ENCODE peak calls at places on chromosomes 6 and 20, in nine cellular contexts. One of them, this sample, is unnamed.

GRCh38 chr6:165988757-165989456 is 178.7 kb downstream of the TBXT start:
- DNase-seq in activated CD4-positive, alpha-beta T cell treated with anti-CD3 and anti-CD28 coated beads for 24 hours: no peak
- DNase-seq in activated T-helper 2 cell treated with anti-CD3 and anti-CD28 coated beads, Interferon-gamma antibody, Interleukin-2, Interleukin-4, amounts not matched to agents 10 μg/mL and 5 μg/mL and 100 μg/mL, durations not matched to agents 14 hours and 24 hours and 36 hours: no peak
- DNase-seq in mesendoderm: no peak
- DNase-seq in activated naive CD4-positive, alpha-beta T cell: no peak
- DNase-seq in stimulated activated CD4-positive, alpha-beta T cell treated with anti-CD3 and anti-CD28 coated beads, TNF-alpha, amount 100 ng/mL, for 24 hours: no peak
- DNase-seq in caudate nucleus: no peak
- DNase-seq in fibroblast of pulmonary artery: peak
- DNase-seq in Right ventricle myocardium inferior: no peak
- DNase-seq in this sample: no peak

GRCh38 chr6:167287513-167288048 is 3.5 kb upstream of the UNC93A start:
- DNase-seq in stimulated activated CD4-positive, alpha-beta T cell treated with anti-CD3 and anti-CD28 coated beads, TNF-alpha, amount 100 ng/mL, for 24 hours: no peak
- DNase-seq in caudate nucleus: no peak
- DNase-seq in mesendoderm: no peak
- DNase-seq in fibroblast of pulmonary artery: no peak
- DNase-seq in activated CD4-positive, alpha-beta T cell treated with anti-CD3 and anti-CD28 coated beads for 24 hours: no peak
- DNase-seq in Right ventricle myocardium inferior: no peak
- DNase-seq in activated T-helper 2 cell treated with anti-CD3 and anti-CD28 coated beads, Interferon-gamma antibody, Interleukin-2, Interleukin-4, amounts not matched to agents 10 μg/mL and 5 μg/mL and 100 μg/mL, durations not matched to agents 14 hours and 24 hours and 36 hours: no peak
- DNase-seq in activated naive CD4-positive, alpha-beta T cell: no peak
- DNase-seq in this sample: no peak

GRCh38 chr6:69019832-69020231 is 384.8 kb downstream of the ADGRB3 start:
- DNase-seq in stimulated activated CD4-positive, alpha-beta T cell treated with anti-CD3 and anti-CD28 coated beads, TNF-alpha, amount 100 ng/mL, for 24 hours: no peak
- DNase-seq in fibroblast of pulmonary artery: peak
- DNase-seq in activated naive CD4-positive, alpha-beta T cell: no peak
- DNase-seq in activated CD4-positive, alpha-beta T cell treated with anti-CD3 and anti-CD28 coated beads for 24 hours: no peak
- DNase-seq in Right ventricle myocardium inferior: no peak
- DNase-seq in caudate nucleus: no peak
- DNase-seq in activated T-helper 2 cell treated with anti-CD3 and anti-CD28 coated beads, Interferon-gamma antibody, Interleukin-2, Interleukin-4, amounts not matched to agents 10 μg/mL and 5 μg/mL and 100 μg/mL, durations not matched to agents 14 hours and 24 hours and 36 hours: no peak
- DNase-seq in mesendoderm: peak
- DNase-seq in this sample: no peak

GRCh38 chr6:134307870-134308269 is 10.0 kb downstream of the SGK1 start:
- DNase-seq in activated naive CD4-positive, alpha-beta T cell: no peak
- DNase-seq in Right ventricle myocardium inferior: no peak
- DNase-seq in caudate nucleus: no peak
- DNase-seq in fibroblast of pulmonary artery: no peak
- DNase-seq in activated T-helper 2 cell treated with anti-CD3 and anti-CD28 coated beads, Interferon-gamma antibody, Interleukin-2, Interleukin-4, amounts not matched to agents 10 μg/mL and 5 μg/mL and 100 μg/mL, durations not matched to agents 14 hours and 24 hours and 36 hours: no peak
- DNase-seq in stimulated activated CD4-positive, alpha-beta T cell treated with anti-CD3 and anti-CD28 coated beads, TNF-alpha, amount 100 ng/mL, for 24 hours: no peak
- DNase-seq in mesendoderm: no peak
- DNase-seq in activated CD4-positive, alpha-beta T cell treated with anti-CD3 and anti-CD28 coated beads for 24 hours: no peak
- DNase-seq in this sample: no peak

GRCh38 chr6:130324657-130325056 is 41.2 kb upstream of the TMEM200A start:
- DNase-seq in activated naive CD4-positive, alpha-beta T cell: no peak
- DNase-seq in activated T-helper 2 cell treated with anti-CD3 and anti-CD28 coated beads, Interferon-gamma antibody, Interleukin-2, Interleukin-4, amounts not matched to agents 10 μg/mL and 5 μg/mL and 100 μg/mL, durations not matched to agents 14 hours and 24 hours and 36 hours: no peak
- DNase-seq in activated CD4-positive, alpha-beta T cell treated with anti-CD3 and anti-CD28 coated beads for 24 hours: no peak
- DNase-seq in Right ventricle myocardium inferior: no peak
- DNase-seq in fibroblast of pulmonary artery: peak
- DNase-seq in mesendoderm: no peak
- DNase-seq in caudate nucleus: no peak
- DNase-seq in stimulated activated CD4-positive, alpha-beta T cell treated with anti-CD3 and anti-CD28 coated beads, TNF-alpha, amount 100 ng/mL, for 24 hours: no peak
- DNase-seq in this sample: no peak

GRCh38 chr6:163750436-163751031 is 336.0 kb downstream of the QKI start:
- DNase-seq in caudate nucleus: no peak
- DNase-seq in fibroblast of pulmonary artery: no peak
- DNase-seq in Right ventricle myocardium inferior: no peak
- DNase-seq in activated CD4-positive, alpha-beta T cell treated with anti-CD3 and anti-CD28 coated beads for 24 hours: no peak
- DNase-seq in activated T-helper 2 cell treated with anti-CD3 and anti-CD28 coated beads, Interferon-gamma antibody, Interleukin-2, Interleukin-4, amounts not matched to agents 10 μg/mL and 5 μg/mL and 100 μg/mL, durations not matched to agents 14 hours and 24 hours and 36 hours: no peak
- DNase-seq in activated naive CD4-positive, alpha-beta T cell: no peak
- DNase-seq in stimulated activated CD4-positive, alpha-beta T cell treated with anti-CD3 and anti-CD28 coated beads, TNF-alpha, amount 100 ng/mL, for 24 hours: no peak
- DNase-seq in mesendoderm: no peak
- DNase-seq in this sample: no peak

GRCh38 chr6:15763827-15764226 is 101.0 kb upstream of the DTNBP1 start:
- DNase-seq in stimulated activated CD4-positive, alpha-beta T cell treated with anti-CD3 and anti-CD28 coated beads, TNF-alpha, amount 100 ng/mL, for 24 hours: no peak
- DNase-seq in mesendoderm: no peak
- DNase-seq in activated T-helper 2 cell treated with anti-CD3 and anti-CD28 coated beads, Interferon-gamma antibody, Interleukin-2, Interleukin-4, amounts not matched to agents 10 μg/mL and 5 μg/mL and 100 μg/mL, durations not matched to agents 14 hours and 24 hours and 36 hours: no peak
- DNase-seq in fibroblast of pulmonary artery: peak
- DNase-seq in activated CD4-positive, alpha-beta T cell treated with anti-CD3 and anti-CD28 coated beads for 24 hours: no peak
- DNase-seq in caudate nucleus: no peak
- DNase-seq in activated naive CD4-positive, alpha-beta T cell: no peak
- DNase-seq in Right ventricle myocardium inferior: no peak
- DNase-seq in this sample: no peak

GRCh38 chr20:45082468-45082867 is 18.5 kb downstream of the KCNS1 start:
- DNase-seq in activated T-helper 2 cell treated with anti-CD3 and anti-CD28 coated beads, Interferon-gamma antibody, Interleukin-2, Interleukin-4, amounts not matched to agents 10 μg/mL and 5 μg/mL and 100 μg/mL, durations not matched to agents 14 hours and 24 hours and 36 hours: no peak
- DNase-seq in stimulated activated CD4-positive, alpha-beta T cell treated with anti-CD3 and anti-CD28 coated beads, TNF-alpha, amount 100 ng/mL, for 24 hours: no peak
- DNase-seq in fibroblast of pulmonary artery: no peak
- DNase-seq in mesendoderm: no peak
- DNase-seq in activated naive CD4-positive, alpha-beta T cell: no peak
- DNase-seq in caudate nucleus: no peak
- DNase-seq in activated CD4-positive, alpha-beta T cell treated with anti-CD3 and anti-CD28 coated beads for 24 hours: no peak
- DNase-seq in Right ventricle myocardium inferior: no peak
- DNase-seq in this sample: no peak

GRCh38 chr6:142872376-142872775 is 72.6 kb downstream of the HIVEP2 start:
- DNase-seq in activated CD4-positive, alpha-beta T cell treated with anti-CD3 and anti-CD28 coated beads for 24 hours: no peak
- DNase-seq in fibroblast of pulmonary artery: peak
- DNase-seq in activated T-helper 2 cell treated with anti-CD3 and anti-CD28 coated beads, Interferon-gamma antibody, Interleukin-2, Interleukin-4, amounts not matched to agents 10 μg/mL and 5 μg/mL and 100 μg/mL, durations not matched to agents 14 hours and 24 hours and 36 hours: no peak
- DNase-seq in caudate nucleus: no peak
- DNase-seq in stimulated activated CD4-positive, alpha-beta T cell treated with anti-CD3 and anti-CD28 coated beads, TNF-alpha, amount 100 ng/mL, for 24 hours: no peak
- DNase-seq in activated naive CD4-positive, alpha-beta T cell: no peak
- DNase-seq in Right ventricle myocardium inferior: no peak
- DNase-seq in mesendoderm: no peak
- DNase-seq in this sample: no peak

GRCh38 chr20:45727044-45727443 is 4.9 kb downstream of the SPINT4 start:
- DNase-seq in Right ventricle myocardium inferior: no peak
- DNase-seq in activated T-helper 2 cell treated with anti-CD3 and anti-CD28 coated beads, Interferon-gamma antibody, Interleukin-2, Interleukin-4, amounts not matched to agents 10 μg/mL and 5 μg/mL and 100 μg/mL, durations not matched to agents 14 hours and 24 hours and 36 hours: no peak
- DNase-seq in stimulated activated CD4-positive, alpha-beta T cell treated with anti-CD3 and anti-CD28 coated beads, TNF-alpha, amount 100 ng/mL, for 24 hours: no peak
- DNase-seq in activated naive CD4-positive, alpha-beta T cell: no peak
- DNase-seq in caudate nucleus: no peak
- DNase-seq in mesendoderm: no peak
- DNase-seq in fibroblast of pulmonary artery: no peak
- DNase-seq in activated CD4-positive, alpha-beta T cell treated with anti-CD3 and anti-CD28 coated beads for 24 hours: no peak
- DNase-seq in this sample: no peak

GRCh38 chr6:95973976-95974375 is 41.8 kb upstream of the FUT9 start:
- DNase-seq in fibroblast of pulmonary artery: no peak
- DNase-seq in caudate nucleus: no peak
- DNase-seq in stimulated activated CD4-positive, alpha-beta T cell treated with anti-CD3 and anti-CD28 coated beads, TNF-alpha, amount 100 ng/mL, for 24 hours: no peak
- DNase-seq in Right ventricle myocardium inferior: no peak
- DNase-seq in activated naive CD4-positive, alpha-beta T cell: no peak
- DNase-seq in activated T-helper 2 cell treated with anti-CD3 and anti-CD28 coated beads, Interferon-gamma antibody, Interleukin-2, Interleukin-4, amounts not matched to agents 10 μg/mL and 5 μg/mL and 100 μg/mL, durations not matched to agents 14 hours and 24 hours and 36 hours: no peak
- DNase-seq in mesendoderm: no peak
- DNase-seq in activated CD4-positive, alpha-beta T cell treated with anti-CD3 and anti-CD28 coated beads for 24 hours: no peak
- DNase-seq in this sample: no peak

GRCh38 chr20:38141154-38141888 is 23.7 kb downstream of the TGM2 start:
- DNase-seq in Right ventricle myocardium inferior: no peak
- DNase-seq in stimulated activated CD4-positive, alpha-beta T cell treated with anti-CD3 and anti-CD28 coated beads, TNF-alpha, amount 100 ng/mL, for 24 hours: no peak
- DNase-seq in caudate nucleus: no peak
- DNase-seq in activated CD4-positive, alpha-beta T cell treated with anti-CD3 and anti-CD28 coated beads for 24 hours: no peak
- DNase-seq in activated naive CD4-positive, alpha-beta T cell: no peak
- DNase-seq in fibroblast of pulmonary artery: no peak
- DNase-seq in activated T-helper 2 cell treated with anti-CD3 and anti-CD28 coated beads, Interferon-gamma antibody, Interleukin-2, Interleukin-4, amounts not matched to agents 10 μg/mL and 5 μg/mL and 100 μg/mL, durations not matched to agents 14 hours and 24 hours and 36 hours: no peak
- DNase-seq in mesendoderm: peak
- DNase-seq in this sample: no peak

GRCh38 chr6:99434702-99435530 is 9.8 kb upstream of the PNISR start:
- DNase-seq in activated naive CD4-positive, alpha-beta T cell: no peak
- DNase-seq in fibroblast of pulmonary artery: peak
- DNase-seq in activated T-helper 2 cell treated with anti-CD3 and anti-CD28 coated beads, Interferon-gamma antibody, Interleukin-2, Interleukin-4, amounts not matched to agents 10 μg/mL and 5 μg/mL and 100 μg/mL, durations not matched to agents 14 hours and 24 hours and 36 hours: no peak
- DNase-seq in Right ventricle myocardium inferior: no peak
- DNase-seq in caudate nucleus: no peak
- DNase-seq in mesendoderm: peak
- DNase-seq in activated CD4-positive, alpha-beta T cell treated with anti-CD3 and anti-CD28 coated beads for 24 hours: no peak
- DNase-seq in stimulated activated CD4-positive, alpha-beta T cell treated with anti-CD3 and anti-CD28 coated beads, TNF-alpha, amount 100 ng/mL, for 24 hours: no peak
- DNase-seq in this sample: no peak

GRCh38 chr6:3733321-3733925 is 18.1 kb downstream of the PXDC1 start:
- DNase-seq in fibroblast of pulmonary artery: no peak
- DNase-seq in mesendoderm: no peak
- DNase-seq in activated naive CD4-positive, alpha-beta T cell: no peak
- DNase-seq in activated T-helper 2 cell treated with anti-CD3 and anti-CD28 coated beads, Interferon-gamma antibody, Interleukin-2, Interleukin-4, amounts not matched to agents 10 μg/mL and 5 μg/mL and 100 μg/mL, durations not matched to agents 14 hours and 24 hours and 36 hours: no peak
- DNase-seq in activated CD4-positive, alpha-beta T cell treated with anti-CD3 and anti-CD28 coated beads for 24 hours: no peak
- DNase-seq in stimulated activated CD4-positive, alpha-beta T cell treated with anti-CD3 and anti-CD28 coated beads, TNF-alpha, amount 100 ng/mL, for 24 hours: no peak
- DNase-seq in Right ventricle myocardium inferior: no peak
- DNase-seq in caudate nucleus: no peak
- DNase-seq in this sample: no peak

GRCh38 chr6:70479236-70479635 is 65.9 kb downstream of the FAM135A start:
- DNase-seq in mesendoderm: no peak
- DNase-seq in stimulated activated CD4-positive, alpha-beta T cell treated with anti-CD3 and anti-CD28 coated beads, TNF-alpha, amount 100 ng/mL, for 24 hours: no peak
- DNase-seq in activated T-helper 2 cell treated with anti-CD3 and anti-CD28 coated beads, Interferon-gamma antibody, Interleukin-2, Interleukin-4, amounts not matched to agents 10 μg/mL and 5 μg/mL and 100 μg/mL, durations not matched to agents 14 hours and 24 hours and 36 hours: no peak
- DNase-seq in caudate nucleus: no peak
- DNase-seq in Right ventricle myocardium inferior: no peak
- DNase-seq in activated naive CD4-positive, alpha-beta T cell: no peak
- DNase-seq in activated CD4-positive, alpha-beta T cell treated with anti-CD3 and anti-CD28 coated beads for 24 hours: no peak
- DNase-seq in fibroblast of pulmonary artery: peak
- DNase-seq in this sample: no peak

GRCh38 chr6:168374051-168374502 is 54.5 kb upstream of the DACT2 start:
- DNase-seq in caudate nucleus: no peak
- DNase-seq in activated T-helper 2 cell treated with anti-CD3 and anti-CD28 coated beads, Interferon-gamma antibody, Interleukin-2, Interleukin-4, amounts not matched to agents 10 μg/mL and 5 μg/mL and 100 μg/mL, durations not matched to agents 14 hours and 24 hours and 36 hours: no peak
- DNase-seq in stimulated activated CD4-positive, alpha-beta T cell treated with anti-CD3 and anti-CD28 coated beads, TNF-alpha, amount 100 ng/mL, for 24 hours: no peak
- DNase-seq in activated CD4-positive, alpha-beta T cell treated with anti-CD3 and anti-CD28 coated beads for 24 hours: no peak
- DNase-seq in fibroblast of pulmonary artery: no peak
- DNase-seq in Right ventricle myocardium inferior: no peak
- DNase-seq in activated naive CD4-positive, alpha-beta T cell: no peak
- DNase-seq in mesendoderm: no peak
- DNase-seq in this sample: no peak

GRCh38 chr6:33929575-33930288 is 125.9 kb upstream of the MLN start:
- DNase-seq in caudate nucleus: no peak
- DNase-seq in activated T-helper 2 cell treated with anti-CD3 and anti-CD28 coated beads, Interferon-gamma antibody, Interleukin-2, Interleukin-4, amounts not matched to agents 10 μg/mL and 5 μg/mL and 100 μg/mL, durations not matched to agents 14 hours and 24 hours and 36 hours: no peak
- DNase-seq in fibroblast of pulmonary artery: no peak
- DNase-seq in stimulated activated CD4-positive, alpha-beta T cell treated with anti-CD3 and anti-CD28 coated beads, TNF-alpha, amount 100 ng/mL, for 24 hours: no peak
- DNase-seq in Right ventricle myocardium inferior: peak
- DNase-seq in activated CD4-positive, alpha-beta T cell treated with anti-CD3 and anti-CD28 coated beads for 24 hours: no peak
- DNase-seq in activated naive CD4-positive, alpha-beta T cell: no peak
- DNase-seq in mesendoderm: no peak
- DNase-seq in this sample: no peak

GRCh38 chr6:148934534-148934933 is 187.7 kb downstream of the UST start:
- DNase-seq in activated naive CD4-positive, alpha-beta T cell: no peak
- DNase-seq in stimulated activated CD4-positive, alpha-beta T cell treated with anti-CD3 and anti-CD28 coated beads, TNF-alpha, amount 100 ng/mL, for 24 hours: no peak
- DNase-seq in caudate nucleus: no peak
- DNase-seq in mesendoderm: no peak
- DNase-seq in activated T-helper 2 cell treated with anti-CD3 and anti-CD28 coated beads, Interferon-gamma antibody, Interleukin-2, Interleukin-4, amounts not matched to agents 10 μg/mL and 5 μg/mL and 100 μg/mL, durations not matched to agents 14 hours and 24 hours and 36 hours: no peak
- DNase-seq in Right ventricle myocardium inferior: no peak
- DNase-seq in activated CD4-positive, alpha-beta T cell treated with anti-CD3 and anti-CD28 coated beads for 24 hours: no peak
- DNase-seq in fibroblast of pulmonary artery: peak
- DNase-seq in this sample: no peak

GRCh38 chr6:80974579-80974978 is 777.9 kb downstream of the TENT5A start:
- DNase-seq in mesendoderm: peak
- DNase-seq in Right ventricle myocardium inferior: no peak
- DNase-seq in caudate nucleus: no peak
- DNase-seq in activated naive CD4-positive, alpha-beta T cell: no peak
- DNase-seq in activated CD4-positive, alpha-beta T cell treated with anti-CD3 and anti-CD28 coated beads for 24 hours: no peak
- DNase-seq in stimulated activated CD4-positive, alpha-beta T cell treated with anti-CD3 and anti-CD28 coated beads, TNF-alpha, amount 100 ng/mL, for 24 hours: no peak
- DNase-seq in fibroblast of pulmonary artery: no peak
- DNase-seq in activated T-helper 2 cell treated with anti-CD3 and anti-CD28 coated beads, Interferon-gamma antibody, Interleukin-2, Interleukin-4, amounts not matched to agents 10 μg/mL and 5 μg/mL and 100 μg/mL, durations not matched to agents 14 hours and 24 hours and 36 hours: no peak
- DNase-seq in this sample: no peak

GRCh38 chr6:131736010-131736409 is 25.2 kb upstream of the CTAGE9 start:
- DNase-seq in caudate nucleus: no peak
- DNase-seq in mesendoderm: no peak
- DNase-seq in fibroblast of pulmonary artery: no peak
- DNase-seq in stimulated activated CD4-positive, alpha-beta T cell treated with anti-CD3 and anti-CD28 coated beads, TNF-alpha, amount 100 ng/mL, for 24 hours: no peak
- DNase-seq in activated T-helper 2 cell treated with anti-CD3 and anti-CD28 coated beads, Interferon-gamma antibody, Interleukin-2, Interleukin-4, amounts not matched to agents 10 μg/mL and 5 μg/mL and 100 μg/mL, durations not matched to agents 14 hours and 24 hours and 36 hours: no peak
- DNase-seq in Right ventricle myocardium inferior: peak
- DNase-seq in activated CD4-positive, alpha-beta T cell treated with anti-CD3 and anti-CD28 coated beads for 24 hours: no peak
- DNase-seq in activated naive CD4-positive, alpha-beta T cell: no peak
- DNase-seq in this sample: no peak

GRCh38 chr6:44508646-44509045 is 121.1 kb downstream of the CDC5L start:
- DNase-seq in stimulated activated CD4-positive, alpha-beta T cell treated with anti-CD3 and anti-CD28 coated beads, TNF-alpha, amount 100 ng/mL, for 24 hours: no peak
- DNase-seq in activated naive CD4-positive, alpha-beta T cell: no peak
- DNase-seq in activated CD4-positive, alpha-beta T cell treated with anti-CD3 and anti-CD28 coated beads for 24 hours: no peak
- DNase-seq in fibroblast of pulmonary artery: no peak
- DNase-seq in caudate nucleus: no peak
- DNase-seq in Right ventricle myocardium inferior: no peak
- DNase-seq in activated T-helper 2 cell treated with anti-CD3 and anti-CD28 coated beads, Interferon-gamma antibody, Interleukin-2, Interleukin-4, amounts not matched to agents 10 μg/mL and 5 μg/mL and 100 μg/mL, durations not matched to agents 14 hours and 24 hours and 36 hours: no peak
- DNase-seq in mesendoderm: no peak
- DNase-seq in this sample: no peak

GRCh38 chr6:11908706-11909105 is 103.4 kb upstream of the HIVEP1 start:
- DNase-seq in Right ventricle myocardium inferior: no peak
- DNase-seq in activated naive CD4-positive, alpha-beta T cell: no peak
- DNase-seq in activated T-helper 2 cell treated with anti-CD3 and anti-CD28 coated beads, Interferon-gamma antibody, Interleukin-2, Interleukin-4, amounts not matched to agents 10 μg/mL and 5 μg/mL and 100 μg/mL, durations not matched to agents 14 hours and 24 hours and 36 hours: no peak
- DNase-seq in mesendoderm: no peak
- DNase-seq in stimulated activated CD4-positive, alpha-beta T cell treated with anti-CD3 and anti-CD28 coated beads, TNF-alpha, amount 100 ng/mL, for 24 hours: no peak
- DNase-seq in activated CD4-positive, alpha-beta T cell treated with anti-CD3 and anti-CD28 coated beads for 24 hours: no peak
- DNase-seq in caudate nucleus: no peak
- DNase-seq in fibroblast of pulmonary artery: no peak
- DNase-seq in this sample: no peak

GRCh38 chr6:26329763-26330511 is 35.1 kb upstream of the BTN3A2 start:
- DNase-seq in caudate nucleus: no peak
- DNase-seq in mesendoderm: peak
- DNase-seq in activated naive CD4-positive, alpha-beta T cell: no peak
- DNase-seq in activated CD4-positive, alpha-beta T cell treated with anti-CD3 and anti-CD28 coated beads for 24 hours: peak
- DNase-seq in stimulated activated CD4-positive, alpha-beta T cell treated with anti-CD3 and anti-CD28 coated beads, TNF-alpha, amount 100 ng/mL, for 24 hours: peak
- DNase-seq in activated T-helper 2 cell treated with anti-CD3 and anti-CD28 coated beads, Interferon-gamma antibody, Interleukin-2, Interleukin-4, amounts not matched to agents 10 μg/mL and 5 μg/mL and 100 μg/mL, durations not matched to agents 14 hours and 24 hours and 36 hours: peak
- DNase-seq in Right ventricle myocardium inferior: no peak
- DNase-seq in fibroblast of pulmonary artery: peak
- DNase-seq in this sample: no peak

GRCh38 chr6:13302291-13302690 is 26.0 kb downstream of the TBC1D7 start:
- DNase-seq in activated naive CD4-positive, alpha-beta T cell: no peak
- DNase-seq in activated CD4-positive, alpha-beta T cell treated with anti-CD3 and anti-CD28 coated beads for 24 hours: no peak
- DNase-seq in fibroblast of pulmonary artery: no peak
- DNase-seq in Right ventricle myocardium inferior: no peak
- DNase-seq in activated T-helper 2 cell treated with anti-CD3 and anti-CD28 coated beads, Interferon-gamma antibody, Interleukin-2, Interleukin-4, amounts not matched to agents 10 μg/mL and 5 μg/mL and 100 μg/mL, durations not matched to agents 14 hours and 24 hours and 36 hours: no peak
- DNase-seq in caudate nucleus: peak
- DNase-seq in stimulated activated CD4-positive, alpha-beta T cell treated with anti-CD3 and anti-CD28 coated beads, TNF-alpha, amount 100 ng/mL, for 24 hours: no peak
- DNase-seq in mesendoderm: no peak
- DNase-seq in this sample: no peak

GRCh38 chr20:39269031-39269461 is 306.9 kb downstream of the DHX35 start:
- DNase-seq in caudate nucleus: peak
- DNase-seq in activated T-helper 2 cell treated with anti-CD3 and anti-CD28 coated beads, Interferon-gamma antibody, Interleukin-2, Interleukin-4, amounts not matched to agents 10 μg/mL and 5 μg/mL and 100 μg/mL, durations not matched to agents 14 hours and 24 hours and 36 hours: peak
- DNase-seq in Right ventricle myocardium inferior: peak
- DNase-seq in fibroblast of pulmonary artery: peak
- DNase-seq in mesendoderm: peak
- DNase-seq in activated CD4-positive, alpha-beta T cell treated with anti-CD3 and anti-CD28 coated beads for 24 hours: peak
- DNase-seq in stimulated activated CD4-positive, alpha-beta T cell treated with anti-CD3 and anti-CD28 coated beads, TNF-alpha, amount 100 ng/mL, for 24 hours: peak
- DNase-seq in activated naive CD4-positive, alpha-beta T cell: no peak
- DNase-seq in this sample: no peak

GRCh38 chr6:107813555-107814194 is 10.4 kb downstream of the SCML4 start:
- DNase-seq in activated CD4-positive, alpha-beta T cell treated with anti-CD3 and anti-CD28 coated beads for 24 hours: no peak
- DNase-seq in fibroblast of pulmonary artery: no peak
- DNase-seq in caudate nucleus: no peak
- DNase-seq in Right ventricle myocardium inferior: no peak
- DNase-seq in activated naive CD4-positive, alpha-beta T cell: no peak
- DNase-seq in mesendoderm: no peak
- DNase-seq in activated T-helper 2 cell treated with anti-CD3 and anti-CD28 coated beads, Interferon-gamma antibody, Interleukin-2, Interleukin-4, amounts not matched to agents 10 μg/mL and 5 μg/mL and 100 μg/mL, durations not matched to agents 14 hours and 24 hours and 36 hours: no peak
- DNase-seq in stimulated activated CD4-positive, alpha-beta T cell treated with anti-CD3 and anti-CD28 coated beads, TNF-alpha, amount 100 ng/mL, for 24 hours: no peak
- DNase-seq in this sample: peak

GRCh38 chr20:4904127-4904860 is 97.0 kb downstream of the SLC23A2 start:
- DNase-seq in activated naive CD4-positive, alpha-beta T cell: no peak
- DNase-seq in caudate nucleus: no peak
- DNase-seq in fibroblast of pulmonary artery: no peak
- DNase-seq in activated T-helper 2 cell treated with anti-CD3 and anti-CD28 coated beads, Interferon-gamma antibody, Interleukin-2, Interleukin-4, amounts not matched to agents 10 μg/mL and 5 μg/mL and 100 μg/mL, durations not matched to agents 14 hours and 24 hours and 36 hours: no peak
- DNase-seq in Right ventricle myocardium inferior: no peak
- DNase-seq in activated CD4-positive, alpha-beta T cell treated with anti-CD3 and anti-CD28 coated beads for 24 hours: no peak
- DNase-seq in stimulated activated CD4-positive, alpha-beta T cell treated with anti-CD3 and anti-CD28 coated beads, TNF-alpha, amount 100 ng/mL, for 24 hours: no peak
- DNase-seq in mesendoderm: no peak
- DNase-seq in this sample: no peak

GRCh38 chr20:18638768-18639167 is 50.9 kb downstream of the DTD1 start:
- DNase-seq in fibroblast of pulmonary artery: no peak
- DNase-seq in stimulated activated CD4-positive, alpha-beta T cell treated with anti-CD3 and anti-CD28 coated beads, TNF-alpha, amount 100 ng/mL, for 24 hours: no peak
- DNase-seq in activated CD4-positive, alpha-beta T cell treated with anti-CD3 and anti-CD28 coated beads for 24 hours: no peak
- DNase-seq in Right ventricle myocardium inferior: no peak
- DNase-seq in activated naive CD4-positive, alpha-beta T cell: no peak
- DNase-seq in mesendoderm: no peak
- DNase-seq in activated T-helper 2 cell treated with anti-CD3 and anti-CD28 coated beads, Interferon-gamma antibody, Interleukin-2, Interleukin-4, amounts not matched to agents 10 μg/mL and 5 μg/mL and 100 μg/mL, durations not matched to agents 14 hours and 24 hours and 36 hours: no peak
- DNase-seq in caudate nucleus: no peak
- DNase-seq in this sample: no peak

This sample was measured in epithelial cell of prostate.